ENCODE peak calls at places on chromosomes 2 and 18, in four cellular contexts. H, Z, E and K are unnamed samples.

GRCh38 chr2:176134978-176135575 is 5.6 kb downstream of the HOXD8 start:
- DNase-seq in H (no peak), E (no peak), Z (peak; percentile 19), K (no peak)

GRCh38 chr2:75592028-75592427 is 31.3 kb upstream of the EVA1A start:
- DNase-seq in H (no peak), Z (no peak), E (no peak), K (peak; percentile 87)

GRCh38 chr2:33024758-33025157 is 78.0 kb downstream of the LTBP1 start:
- DNase-seq in Z (no peak), E (no peak), H (no peak), K (no peak)

GRCh38 chr2:124258481-124258880 is 233.4 kb downstream of the CNTNAP5 start:
- DNase-seq in E (no peak), Z (no peak), H (no peak), K (peak; percentile 56)

GRCh38 chr18:48800877-48801727 is 149.7 kb downstream of the SMAD7 start:
- DNase-seq in H (no peak), Z (no peak), E (peak; percentile 10), K (peak; percentile 81)

GRCh38 chr2:3101016-3101703 is 276.5 kb downstream of the EIPR1 start:
- DNase-seq in E (no peak), Z (no peak), H (no peak), K (no peak)

GRCh38 chr2:120740765-120741513 is 5.3 kb downstream of the GLI2 start:
- DNase-seq in H (peak; percentile 91), E (no peak), Z (peak; percentile 52), K (no peak)

GRCh38 chr18:8607776-8608682 is 1.2 kb upstream of the RAB12 start:
- DNase-seq in H (no peak), E (no peak), Z (peak; percentile 80), K (peak; percentile 73)

GRCh38 chr2:41910126-41910525 is 137.7 kb upstream of the PKDCC start:
- DNase-seq in E (no peak), H (peak; percentile 18), Z (peak; percentile 71), K (no peak)

GRCh38 chr18:57922885-57923284 is 119.8 kb upstream of the ATP8B1 start:
- DNase-seq in Z (no peak), H (no peak), E (no peak), K (no peak)

GRCh38 chr2:237512774-237513466 is 25.9 kb downstream of the MLPH start:
- DNase-seq in H (peak; percentile 74), Z (peak; percentile 96), E (peak; percentile 89), K (peak; percentile 94)

GRCh38 chr2:31238126-31238905 is 4.4 kb downstream of the EHD3 start:
- DNase-seq in H (no peak), E (peak; percentile 32), Z (no peak), K (no peak)

GRCh38 chr18:78822886-78823285 is 156.7 kb upstream of the SALL3 start:
- DNase-seq in Z (no peak), E (no peak), H (no peak), K (no peak)

GRCh38 chr2:41928593-41928992 is 119.2 kb upstream of the PKDCC start:
- DNase-seq in E (no peak), Z (peak; percentile 87), H (no peak), K (peak; percentile 88)

GRCh38 chr2:232460171-232460570 is 4.2 kb downstream of the ALPI start:
- DNase-seq in E (no peak), H (no peak), Z (no peak), K (no peak)

GRCh38 chr2:148802448-148803220 is 72.4 kb upstream of the KIF5C start:
- DNase-seq in Z (no peak), H (no peak), E (no peak), K (no peak)

GRCh38 chr2:173652731-173653426 is 298.2 kb downstream of the CDCA7 start:
- DNase-seq in Z (peak; percentile 89), E (no peak), H (peak; percentile 27), K (peak; percentile 93)

GRCh38 chr2:206275274-206276160 is 1.1 kb downstream of the ZDBF2 start:
- DNase-seq in E (no peak), H (peak; percentile 28), Z (peak; percentile 63), K (peak; percentile 58)

GRCh38 chr2:238653436-238654109 is 194.3 kb upstream of the TWIST2 start:
- DNase-seq in H (no peak), Z (no peak), E (no peak), K (no peak)

GRCh38 chr2:217117523-217117922 is 257.7 kb upstream of the TNP1 start:
- DNase-seq in Z (no peak), H (no peak), E (no peak), K (no peak)

GRCh38 chr2:187078297-187078696 is 229.3 kb upstream of the ZSWIM2 start:
- DNase-seq in Z (peak; percentile 34), H (no peak), E (no peak), K (peak; percentile 41)

GRCh38 chr2:143581989-143582719 is 452.9 kb downstream of the ARHGAP15 start:
- DNase-seq in E (no peak), H (peak; percentile 35), Z (peak; percentile 49), K (peak; percentile 14)

GRCh38 chr2:235515364-235515742 is 21.5 kb downstream of the AGAP1 start:
- DNase-seq in E (no peak), Z (no peak), H (no peak), K (no peak)

GRCh38 chr18:54251606-54252400 is 17.5 kb upstream of the POLI start:
- DNase-seq in H (peak; percentile 70), Z (no peak), E (no peak), K (no peak)

GRCh38 chr2:68766378-68766845 is 31.8 kb downstream of the ARHGAP25 start:
- DNase-seq in H (no peak), E (peak; percentile 27), Z (peak; percentile 97), K (no peak)

GRCh38 chr2:28363676-28364075 is 29.0 kb upstream of the FOSL2 start:
- DNase-seq in H (no peak), E (no peak), Z (no peak), K (no peak)

GRCh38 chr2:240987588-240987987 is 10.8 kb upstream of the SNED1 start:
- DNase-seq in E (no peak), Z (no peak), H (no peak), K (no peak)

GRCh38 chr2:67446504-67446911 is 49.4 kb downstream of the ETAA1 start:
- DNase-seq in H (no peak), Z (peak; percentile 54), E (no peak), K (peak; percentile 24)

GRCh38 chr18:46071894-46072867 is at the start of gene PSTPIP2:
- DNase-seq in H (peak; percentile 72), Z (peak; percentile 67), E (peak; percentile 71), K (peak; percentile 61)

GRCh38 chr18:64260810-64261209 is 111.9 kb upstream of the LINC00305 start:
- DNase-seq in H (no peak), Z (no peak), E (no peak), K (no peak)

GRCh38 chr18:23231340-23232021 is 96.2 kb downstream of the CABLES1 start:
- DNase-seq in H (no peak), E (peak; percentile 51), Z (peak; percentile 93), K (peak; percentile 94)

GRCh38 chr2:55175254-55176093 is 56.6 kb downstream of the CLHC1 start:
- DNase-seq in E (no peak), Z (peak; percentile 86), H (peak; percentile 45), K (peak; percentile 80)

GRCh38 chr2:66445076-66445724 is 10.3 kb downstream of the MEIS1 start:
- DNase-seq in Z (peak; percentile 46), E (no peak), H (peak; percentile 78), K (peak; percentile 80)
- H3K4me3 ChIP-seq in Z (peak overlapping the region; percentile 46), E (peak overlapping the region; percentile 81), H (peak overlapping the region; percentile 39), K (peak overlapping the region; percentile 72)

GRCh38 chr18:66990909-66991308 is 387.0 kb upstream of the CDH19 start:
- DNase-seq in E (no peak), Z (no peak), H (no peak), K (no peak)
- TF ChIP-seq CTCF in E (no peak), Z (no peak), H (peak; percentile 14), K (no peak)

GRCh38 chr2:170972508-170973224 is 43.6 kb downstream of the GORASP2 start:
- DNase-seq in H (peak; percentile 11), E (no peak), Z (no peak), K (no peak)
- H3K4me3 ChIP-seq in H (peak overlapping the region; percentile 54), E (peak overlapping the region; percentile 77), Z (no peak overlapping the region), K (no peak overlapping the region)

GRCh38 chr2:108621689-108622681 is 87.7 kb downstream of the LIMS1 start:
- DNase-seq in H (peak; percentile 35), Z (no peak), E (no peak), K (no peak)
- TF ChIP-seq CTCF in H (no peak), Z (no peak), E (no peak), K (no peak)

DNA sequence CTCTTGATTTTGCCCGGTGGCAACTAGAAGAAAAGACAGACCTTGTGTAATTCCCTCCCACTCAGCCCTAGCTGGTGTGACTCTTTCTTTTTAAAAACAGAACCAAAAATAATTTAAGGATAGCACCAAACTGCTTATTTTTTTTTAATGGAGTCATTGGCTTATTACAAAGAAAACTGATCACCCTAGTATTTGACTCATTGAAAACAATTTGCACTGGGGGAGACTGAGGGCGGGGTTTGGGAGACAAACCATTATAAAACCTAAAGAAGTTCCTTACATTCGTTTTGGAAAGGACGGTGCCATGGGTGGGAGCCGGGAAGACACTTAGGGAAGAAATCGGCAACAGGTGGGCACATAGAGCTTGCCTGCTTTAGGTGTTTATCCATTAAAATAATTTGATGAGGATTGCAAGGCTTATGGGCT is 2.5 kb downstream of the PAX3 start:
- DNase-seq in H (no peak), Z (no peak), E (no peak), K (peak; percentile 46)
- H3K4me3 ChIP-seq in H (peak overlapping the region; percentile 9), Z (no peak overlapping the region), E (peak overlapping the region; percentile 42), K (peak overlapping the region; percentile 37)

GRCh38 chr2:198657520-198658121 is 800.1 kb downstream of the SATB2 start:
- DNase-seq in E (no peak), Z (peak; percentile 19), H (peak; percentile 63), K (peak; percentile 26)
- TF ChIP-seq CTCF in E (peak; percentile 35), Z (peak; percentile 55), H (peak; percentile 78), K (peak; percentile 59)

DNA sequence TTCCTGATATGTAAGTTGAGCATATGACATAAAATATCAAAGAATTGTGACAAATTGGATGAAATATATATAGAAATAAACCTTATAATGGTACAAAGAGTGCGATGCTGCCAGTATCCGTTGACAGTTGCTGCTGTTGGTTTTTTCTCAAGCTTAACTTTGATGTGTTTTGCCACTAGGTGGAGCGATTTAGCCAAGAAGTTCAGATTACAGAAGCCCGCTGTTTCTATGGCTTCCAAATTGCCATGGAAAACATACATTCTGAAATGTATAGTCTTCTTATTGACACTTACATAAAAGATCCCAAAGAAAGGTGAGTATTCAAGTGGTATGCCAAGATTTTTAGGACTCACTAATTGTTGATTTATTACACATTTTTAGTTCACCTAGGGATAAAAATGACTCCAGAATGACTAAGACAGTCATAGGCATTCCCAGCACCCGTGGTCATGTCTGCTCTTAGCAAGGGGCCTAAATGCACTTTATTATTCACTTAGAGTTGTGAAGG is 2.1 kb downstream of the RRM2 start:
- DNase-seq in E (no peak), H (peak; percentile 82), Z (peak; percentile 89), K (peak; percentile 59)
- H3K4me3 ChIP-seq in E (no peak overlapping the region), H (peak overlapping the region; percentile 87), Z (no peak overlapping the region), K (peak overlapping the region; percentile 75)

GRCh38 chr2:100870652-100871531 is 51.0 kb downstream of the NPAS2 start:
- DNase-seq in E (no peak), H (peak; percentile 32), Z (no peak), K (no peak)
- TF ChIP-seq CTCF in E (peak; percentile 32), H (peak; percentile 47), Z (peak; percentile 47), K (peak; percentile 17)